ENCODE peak calls at places on chromosomes 4 and X, in nine cellular contexts. V is Panc1, S is psoas muscle, C is endothelial cell of umbilical vein, Y is stomach, D is IMR-90, U is A549, I is astrocyte, T is Peyer's patch. F is an unnamed sample.
A peak's percentile ranks its signal among the peaks of the same experiment; 100 is the strongest.

GRCh38 chrX:22538581-22538980 is 265.9 kb downstream of the CBLL2 start:
- DNase-seq in V (no peak), S (no peak), C (no peak), Y (no peak), D (no peak), U (no peak), I (peak; percentile 18), T (no peak), F (no peak)

GRCh38 chrX:100750901-100751300 is 19.0 kb upstream of the SYTL4 start:
- DNase-seq in V (no peak), S (no peak), C (no peak), Y (no peak), D (no peak), U (no peak), I (no peak), T (no peak), F (no peak)

GRCh38 chr4:135256111-135256510 is 1054.5 kb upstream of the PABPC4L start:
- DNase-seq in V (no peak), S (no peak), C (no peak), Y (no peak), D (peak; percentile 40), U (no peak), I (peak; percentile 71), T (no peak), F (no peak)

GRCh38 chr4:95465010-95465409 is 83.8 kb downstream of the UNC5C start:
- DNase-seq in V (no peak), S (no peak), C (no peak), Y (no peak), D (no peak), U (peak; percentile 16), I (no peak), T (no peak), F (no peak)

GRCh38 chr4:40842318-40842717 is 92.6 kb downstream of the NSUN7 start:
- DNase-seq in V (no peak), S (no peak), C (no peak), Y (no peak), D (no peak), U (no peak), I (peak; percentile 39), T (no peak), F (no peak)

GRCh38 chr4:28772066-28772465 is 1911.4 kb downstream of the STIM2 start:
- DNase-seq in V (no peak), S (no peak), C (no peak), Y (no peak), D (peak; percentile 83), U (no peak), I (peak; percentile 75), T (no peak), F (no peak)

GRCh38 chrX:12118134-12118533 is 20.1 kb upstream of the FRMPD4 start:
- DNase-seq in V (no peak), S (no peak), C (no peak), Y (no peak), D (peak; percentile 35), U (no peak), I (peak; percentile 57), T (no peak), F (no peak)

GRCh38 chr4:167088115-167088514 is 146.2 kb downstream of the SPOCK3 start:
- DNase-seq in V (no peak), S (no peak), C (no peak), Y (no peak), D (no peak), U (no peak), I (no peak), T (no peak), F (no peak)

GRCh38 chrX:70852294-70852693 is 56.2 kb downstream of the TEX11 start:
- DNase-seq in V (no peak), S (no peak), C (no peak), Y (no peak), D (no peak), U (no peak), I (no peak), T (no peak), F (no peak)

DNA sequence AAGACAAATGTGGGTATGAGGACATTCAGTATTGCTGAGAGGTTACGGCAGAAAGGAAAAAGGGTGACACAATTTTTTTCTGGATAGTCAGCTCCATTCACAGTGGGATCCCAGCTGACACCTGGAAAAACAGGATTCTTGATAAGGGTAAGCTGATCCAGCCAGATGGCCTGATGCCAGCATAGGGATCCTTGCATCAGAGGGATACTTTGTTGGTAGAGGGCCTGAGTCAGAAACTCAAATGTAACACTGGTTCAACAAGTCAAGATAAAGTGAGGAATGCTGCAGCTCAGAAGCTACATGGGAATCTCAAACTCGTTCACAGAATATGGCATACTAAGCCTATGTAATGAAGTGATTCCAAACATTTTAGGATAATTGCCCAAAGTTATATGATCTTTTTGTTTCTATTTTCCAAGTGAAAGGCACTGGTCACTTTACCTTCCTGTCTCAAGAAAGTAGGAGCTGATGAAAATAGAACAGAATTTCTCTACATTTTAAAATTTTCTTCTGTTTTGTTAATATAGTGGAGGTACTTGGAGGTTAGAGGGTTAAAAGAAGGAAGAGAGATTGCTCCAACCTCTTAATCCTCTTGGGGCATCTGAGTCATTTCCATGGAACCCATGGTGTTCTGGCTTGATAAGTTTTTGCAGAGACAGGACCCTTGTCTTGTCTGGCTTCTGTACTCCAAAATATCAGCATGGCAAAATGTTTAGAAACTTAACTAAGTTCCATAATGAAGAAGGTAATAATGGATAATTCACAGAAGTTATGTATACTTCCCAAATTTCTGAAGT is 727.0 kb downstream of the C4orf33 start:
- DNase-seq in V (no peak), S (peak; percentile 13), C (peak; percentile 94), Y (no peak), D (no peak), U (no peak), I (peak; percentile 4), T (no peak), F (peak; percentile 51)
- H3K27ac ChIP-seq in V (no peak overlapping the region), S (peak overlapping the region; percentile 56), C (peak overlapping the region; percentile 60), Y (no peak overlapping the region), D (no peak overlapping the region), U (no peak overlapping the region), I (no peak overlapping the region), T (no peak overlapping the region), F (no peak overlapping the region)

GRCh38 chrX:37817579-37817978 is 29.8 kb downstream of the DYNLT3 start:
- DNase-seq in V (no peak), S (no peak), C (no peak), Y (no peak), D (no peak), U (no peak), I (no peak), T (no peak), F (no peak)
- H3K4me3 ChIP-seq in V (no peak overlapping the region), S (no peak overlapping the region), C (no peak overlapping the region), Y (no peak overlapping the region), D (no peak overlapping the region), U (no peak overlapping the region), I (no peak overlapping the region), T (no peak overlapping the region), F (no peak overlapping the region)

DNA sequence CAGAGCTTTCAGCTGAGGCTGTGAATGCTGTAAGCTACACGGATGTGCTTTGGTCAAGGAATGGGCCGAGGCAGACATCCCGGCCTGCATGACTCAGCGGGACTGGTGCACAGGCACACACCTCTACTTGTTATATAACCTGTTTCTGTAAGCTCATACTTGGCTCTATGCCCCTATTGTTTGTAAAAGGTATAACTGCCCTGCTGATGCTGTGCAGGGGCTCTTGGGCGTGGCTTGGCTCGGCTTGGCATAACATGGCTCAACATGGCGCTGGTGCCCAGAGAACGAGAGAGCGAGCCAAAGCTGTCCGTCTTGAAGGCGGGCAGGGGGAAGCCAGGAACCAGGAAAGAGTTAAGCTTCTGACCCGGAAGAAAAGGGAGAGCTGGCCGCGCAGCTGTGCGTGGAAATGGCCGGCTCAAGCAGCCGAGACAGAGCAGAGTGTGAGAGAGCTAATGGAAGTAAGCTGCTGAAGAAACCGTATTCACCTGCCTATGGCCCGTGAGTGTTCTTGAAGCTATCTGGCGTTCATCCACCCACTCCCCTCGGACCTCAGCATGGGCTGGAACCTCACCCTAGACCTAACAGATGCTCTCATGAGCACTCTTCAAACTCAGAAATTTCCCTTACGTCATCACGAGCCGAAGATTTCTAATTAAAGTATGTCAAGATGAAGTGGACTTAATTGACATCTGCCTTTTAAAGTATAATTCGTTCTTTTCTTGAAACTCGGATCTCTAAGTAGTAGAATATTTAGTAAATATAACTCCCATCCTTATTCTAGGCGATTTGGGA is 286.3 kb upstream of the AGA start:
- DNase-seq in V (no peak), S (no peak), C (no peak), Y (no peak), D (no peak), U (no peak), I (peak; percentile 27), T (peak; percentile 56), F (no peak)
- TF ChIP-seq CTCF in V (no peak), S (no peak), C (no peak), Y (no peak), D (no peak), U (no peak), I (no peak), T (no peak), F (no peak)

GRCh38 chr4:8099981-8100464 is 58.6 kb downstream of the ABLIM2 start:
- DNase-seq in V (no peak), S (peak; percentile 82), C (no peak), Y (no peak), D (no peak), U (no peak), I (no peak), T (no peak), F (no peak)
- H3K27ac ChIP-seq in V (no peak overlapping the region), S (peak overlapping the region; percentile 90), C (no peak overlapping the region), Y (peak overlapping the region; percentile 12), D (no peak overlapping the region), U (peak overlapping the region; percentile 45), I (no peak overlapping the region), T (no peak overlapping the region), F (no peak overlapping the region)

F was measured in lung.